ENCODE peak calls at places on chromosome 12, in eight cellular contexts. One of them, this sample, is unnamed.
A peak's percentile ranks its signal among the peaks of the same experiment; 100 is the strongest.

GRCh38 chr12:103930787-103931536 is 752 bp downstream of the HSP90B1 start:
- DNase-seq in pancreas: peak; percentile 45
- DNase-seq in brain microvascular endothelial cell: no peak
- DNase-seq in neural progenitor cell: peak; percentile 60
- DNase-seq in fibroblast of lung: peak; percentile 32
- DNase-seq in ovary: peak; percentile 77
- DNase-seq in lung: peak; percentile 33
- DNase-seq in IMR-90: peak; percentile 30
- DNase-seq in this sample: peak; percentile 54

GRCh38 chr12:96258451-96258933 is 64.3 kb downstream of the ELK3 start:
- DNase-seq in pancreas: peak; percentile 75
- DNase-seq in brain microvascular endothelial cell: peak; percentile 82
- DNase-seq in neural progenitor cell: peak; percentile 66
- DNase-seq in fibroblast of lung: peak; percentile 73
- DNase-seq in ovary: peak; percentile 67
- DNase-seq in lung: no peak
- DNase-seq in IMR-90: peak; percentile 53
- DNase-seq in this sample: no peak

GRCh38 chr12:77343291-77343690 is 277.9 kb upstream of the E2F7 start:
- DNase-seq in pancreas: no peak
- DNase-seq in brain microvascular endothelial cell: peak; percentile 37
- DNase-seq in neural progenitor cell: no peak
- DNase-seq in fibroblast of lung: peak; percentile 62
- DNase-seq in ovary: no peak
- DNase-seq in lung: no peak
- DNase-seq in IMR-90: peak; percentile 46
- DNase-seq in this sample: peak; percentile 25

GRCh38 chr12:131452444-131452860 is 258.4 kb upstream of the SFSWAP start:
- DNase-seq in pancreas: no peak
- DNase-seq in brain microvascular endothelial cell: no peak
- DNase-seq in neural progenitor cell: peak; percentile 54
- DNase-seq in fibroblast of lung: no peak
- DNase-seq in ovary: no peak
- DNase-seq in lung: no peak
- DNase-seq in IMR-90: no peak
- DNase-seq in this sample: peak; percentile 48

GRCh38 chr12:3554547-3555115 is 63.6 kb downstream of the PRMT8 start:
- DNase-seq in pancreas: no peak
- DNase-seq in brain microvascular endothelial cell: no peak
- DNase-seq in neural progenitor cell: no peak
- DNase-seq in fibroblast of lung: no peak
- DNase-seq in ovary: no peak
- DNase-seq in lung: no peak
- DNase-seq in IMR-90: no peak
- DNase-seq in this sample: no peak

GRCh38 chr12:54357802-54358619 is 6.3 kb downstream of the GPR84 start:
- DNase-seq in pancreas: no peak
- DNase-seq in brain microvascular endothelial cell: no peak
- DNase-seq in neural progenitor cell: peak; percentile 22
- DNase-seq in fibroblast of lung: peak; percentile 49
- DNase-seq in ovary: no peak
- DNase-seq in lung: no peak
- DNase-seq in IMR-90: no peak
- DNase-seq in this sample: no peak

GRCh38 chr12:58416211-58416610 is 474.8 kb downstream of the ATP23 start:
- DNase-seq in pancreas: no peak
- DNase-seq in brain microvascular endothelial cell: peak; percentile 81
- DNase-seq in neural progenitor cell: no peak
- DNase-seq in fibroblast of lung: peak; percentile 83
- DNase-seq in ovary: no peak
- DNase-seq in lung: no peak
- DNase-seq in IMR-90: peak; percentile 88
- DNase-seq in this sample: no peak

GRCh38 chr12:123757555-123757954 is 4.5 kb upstream of the DNAH10 start:
- DNase-seq in pancreas: no peak
- DNase-seq in brain microvascular endothelial cell: peak; percentile 66
- DNase-seq in neural progenitor cell: no peak
- DNase-seq in fibroblast of lung: peak; percentile 5
- DNase-seq in ovary: no peak
- DNase-seq in lung: no peak
- DNase-seq in IMR-90: peak; percentile 89
- DNase-seq in this sample: no peak

GRCh38 chr12:112447106-112447505 is 28.4 kb downstream of the PTPN11 start:
- DNase-seq in pancreas: no peak
- DNase-seq in brain microvascular endothelial cell: no peak
- DNase-seq in neural progenitor cell: no peak
- DNase-seq in fibroblast of lung: no peak
- DNase-seq in ovary: no peak
- DNase-seq in lung: no peak
- DNase-seq in IMR-90: no peak
- DNase-seq in this sample: no peak

GRCh38 chr12:110005319-110005973 is 6.2 kb downstream of the ANKRD13A start:
- DNase-seq in pancreas: no peak
- DNase-seq in brain microvascular endothelial cell: no peak
- DNase-seq in neural progenitor cell: no peak
- DNase-seq in fibroblast of lung: no peak
- DNase-seq in ovary: no peak
- DNase-seq in lung: no peak
- DNase-seq in IMR-90: no peak
- DNase-seq in this sample: no peak

GRCh38 chr12:110006115-110006514 is 6.9 kb downstream of the ANKRD13A start:
- DNase-seq in pancreas: no peak
- DNase-seq in brain microvascular endothelial cell: no peak
- DNase-seq in neural progenitor cell: no peak
- DNase-seq in fibroblast of lung: no peak
- DNase-seq in ovary: no peak
- DNase-seq in lung: no peak
- DNase-seq in IMR-90: no peak
- DNase-seq in this sample: no peak

GRCh38 chr12:110001596-110001995 is 2.4 kb downstream of the ANKRD13A start:
- DNase-seq in pancreas: no peak
- DNase-seq in brain microvascular endothelial cell: peak; percentile 31
- DNase-seq in neural progenitor cell: no peak
- DNase-seq in fibroblast of lung: peak; percentile 96
- DNase-seq in ovary: no peak
- DNase-seq in lung: no peak
- DNase-seq in IMR-90: peak; percentile 92
- DNase-seq in this sample: no peak

GRCh38 chr12:110002691-110003515 is 3.7 kb downstream of the ANKRD13A start:
- DNase-seq in pancreas: no peak
- DNase-seq in brain microvascular endothelial cell: no peak
- DNase-seq in neural progenitor cell: no peak
- DNase-seq in fibroblast of lung: peak; percentile 58
- DNase-seq in ovary: no peak
- DNase-seq in lung: peak; percentile 33
- DNase-seq in IMR-90: peak; percentile 52
- DNase-seq in this sample: no peak

GRCh38 chr12:110004598-110004997 is 5.4 kb downstream of the ANKRD13A start:
- DNase-seq in pancreas: no peak
- DNase-seq in brain microvascular endothelial cell: no peak
- DNase-seq in neural progenitor cell: no peak
- DNase-seq in fibroblast of lung: no peak
- DNase-seq in ovary: no peak
- DNase-seq in lung: no peak
- DNase-seq in IMR-90: no peak
- DNase-seq in this sample: no peak
- H3K4me3 ChIP-seq in pancreas: no peak overlapping the region
- H3K4me3 ChIP-seq in brain microvascular endothelial cell: no peak overlapping the region
- H3K4me3 ChIP-seq in neural progenitor cell: no peak overlapping the region
- H3K4me3 ChIP-seq in fibroblast of lung: no peak overlapping the region
- H3K4me3 ChIP-seq in ovary: no peak overlapping the region
- H3K4me3 ChIP-seq in lung: no peak overlapping the region
- H3K4me3 ChIP-seq in IMR-90: no peak overlapping the region
- H3K4me3 ChIP-seq in this sample: no peak overlapping the region

GRCh38 chr12:56127485-56127887 is 581 bp upstream of the ESYT1 start:
- DNase-seq in pancreas: no peak
- DNase-seq in brain microvascular endothelial cell: no peak
- DNase-seq in neural progenitor cell: no peak
- DNase-seq in fibroblast of lung: no peak
- DNase-seq in ovary: no peak
- DNase-seq in lung: no peak
- DNase-seq in IMR-90: no peak
- DNase-seq in this sample: no peak

GRCh38 chr12:56127888-56128668 is at the start of gene ESYT1:
- DNase-seq in pancreas: peak; percentile 98
- DNase-seq in brain microvascular endothelial cell: peak; percentile 99
- DNase-seq in neural progenitor cell: peak; percentile 100
- DNase-seq in fibroblast of lung: peak; percentile 100
- DNase-seq in ovary: peak; percentile 97
- DNase-seq in lung: peak; percentile 99
- DNase-seq in IMR-90: peak; percentile 100
- DNase-seq in this sample: peak; percentile 100

GRCh38 chr12:56129210-56129691 is 1.2 kb downstream of the ESYT1 start:
- DNase-seq in pancreas: peak; percentile 66
- DNase-seq in brain microvascular endothelial cell: no peak
- DNase-seq in neural progenitor cell: peak; percentile 81
- DNase-seq in fibroblast of lung: peak; percentile 51
- DNase-seq in ovary: peak; percentile 84
- DNase-seq in lung: peak; percentile 64
- DNase-seq in IMR-90: peak; percentile 36
- DNase-seq in this sample: peak; percentile 68

GRCh38 chr12:56128669-56129209 is 672 bp downstream of the ESYT1 start:
- DNase-seq in pancreas: no peak
- DNase-seq in brain microvascular endothelial cell: peak; percentile 20
- DNase-seq in neural progenitor cell: no peak
- DNase-seq in fibroblast of lung: peak; percentile 29
- DNase-seq in ovary: peak; percentile 67
- DNase-seq in lung: no peak
- DNase-seq in IMR-90: no peak
- DNase-seq in this sample: peak; percentile 15

GRCh38 chr12:56130876-56131275 is 2.8 kb downstream of the ESYT1 start:
- DNase-seq in pancreas: no peak
- DNase-seq in brain microvascular endothelial cell: no peak
- DNase-seq in neural progenitor cell: no peak
- DNase-seq in fibroblast of lung: no peak
- DNase-seq in ovary: no peak
- DNase-seq in lung: no peak
- DNase-seq in IMR-90: no peak
- DNase-seq in this sample: no peak
- H3K27ac ChIP-seq in pancreas: no peak overlapping the region
- H3K27ac ChIP-seq in brain microvascular endothelial cell: no peak overlapping the region
- H3K27ac ChIP-seq in neural progenitor cell: no peak overlapping the region
- H3K27ac ChIP-seq in fibroblast of lung: no peak overlapping the region
- H3K27ac ChIP-seq in ovary: no peak overlapping the region
- H3K27ac ChIP-seq in lung: no peak overlapping the region
- H3K27ac ChIP-seq in IMR-90: no peak overlapping the region
- H3K27ac ChIP-seq in this sample: no peak overlapping the region

GRCh38 chr12:125455556-125455955 is 390.3 kb downstream of the AACS start:
- DNase-seq in pancreas: no peak
- DNase-seq in brain microvascular endothelial cell: no peak
- DNase-seq in neural progenitor cell: peak; percentile 43
- DNase-seq in fibroblast of lung: no peak
- DNase-seq in ovary: no peak
- DNase-seq in lung: no peak
- DNase-seq in IMR-90: no peak
- DNase-seq in this sample: no peak
- TF ChIP-seq CTCF in pancreas: no peak
- TF ChIP-seq CTCF in brain microvascular endothelial cell: no peak
- TF ChIP-seq CTCF in neural progenitor cell: peak; percentile 56
- TF ChIP-seq CTCF in fibroblast of lung: no peak
- TF ChIP-seq CTCF in ovary: no peak
- TF ChIP-seq CTCF in lung: no peak
- TF ChIP-seq CTCF in IMR-90: no peak
- TF ChIP-seq CTCF in this sample: no peak

GRCh38 chr12:24462946-24463345 is 486.0 kb downstream of the BCAT1 start:
- DNase-seq in pancreas: no peak
- DNase-seq in brain microvascular endothelial cell: no peak
- DNase-seq in neural progenitor cell: no peak
- DNase-seq in fibroblast of lung: no peak
- DNase-seq in ovary: no peak
- DNase-seq in lung: no peak
- DNase-seq in IMR-90: no peak
- DNase-seq in this sample: no peak
- H3K4me3 ChIP-seq in pancreas: no peak overlapping the region
- H3K4me3 ChIP-seq in brain microvascular endothelial cell: no peak overlapping the region
- H3K4me3 ChIP-seq in neural progenitor cell: no peak overlapping the region
- H3K4me3 ChIP-seq in fibroblast of lung: no peak overlapping the region
- H3K4me3 ChIP-seq in ovary: no peak overlapping the region
- H3K4me3 ChIP-seq in lung: no peak overlapping the region
- H3K4me3 ChIP-seq in IMR-90: no peak overlapping the region
- H3K4me3 ChIP-seq in this sample: no peak overlapping the region

DNA sequence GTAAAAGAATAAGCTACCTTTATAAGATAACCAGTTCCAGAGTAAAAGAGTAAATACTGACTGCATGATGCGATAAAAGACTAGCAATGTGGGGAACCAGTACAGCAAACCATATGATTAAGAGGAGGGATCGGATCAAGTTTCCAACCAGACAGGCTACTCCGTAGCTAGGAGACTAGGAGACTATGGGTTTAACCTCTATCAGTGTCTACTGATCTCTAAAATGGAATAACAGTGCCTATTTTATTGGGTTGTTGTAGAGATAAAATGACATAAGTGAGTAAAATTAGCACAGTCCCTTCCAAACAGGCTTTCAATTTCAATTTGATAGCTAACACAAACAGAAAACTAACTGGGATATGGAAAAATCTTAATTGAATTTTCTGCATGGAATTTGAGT is 76.0 kb downstream of the PAWR start:
- DNase-seq in pancreas: no peak
- DNase-seq in brain microvascular endothelial cell: no peak
- DNase-seq in neural progenitor cell: no peak
- DNase-seq in fibroblast of lung: peak; percentile 31
- DNase-seq in ovary: no peak
- DNase-seq in lung: no peak
- DNase-seq in IMR-90: peak; percentile 42
- DNase-seq in this sample: no peak
- H3K27ac ChIP-seq in pancreas: no peak overlapping the region
- H3K27ac ChIP-seq in brain microvascular endothelial cell: no peak overlapping the region
- H3K27ac ChIP-seq in neural progenitor cell: no peak overlapping the region
- H3K27ac ChIP-seq in fibroblast of lung: no peak overlapping the region
- H3K27ac ChIP-seq in ovary: no peak overlapping the region
- H3K27ac ChIP-seq in lung: no peak overlapping the region
- H3K27ac ChIP-seq in IMR-90: no peak overlapping the region
- H3K27ac ChIP-seq in this sample: no peak overlapping the region

DNA sequence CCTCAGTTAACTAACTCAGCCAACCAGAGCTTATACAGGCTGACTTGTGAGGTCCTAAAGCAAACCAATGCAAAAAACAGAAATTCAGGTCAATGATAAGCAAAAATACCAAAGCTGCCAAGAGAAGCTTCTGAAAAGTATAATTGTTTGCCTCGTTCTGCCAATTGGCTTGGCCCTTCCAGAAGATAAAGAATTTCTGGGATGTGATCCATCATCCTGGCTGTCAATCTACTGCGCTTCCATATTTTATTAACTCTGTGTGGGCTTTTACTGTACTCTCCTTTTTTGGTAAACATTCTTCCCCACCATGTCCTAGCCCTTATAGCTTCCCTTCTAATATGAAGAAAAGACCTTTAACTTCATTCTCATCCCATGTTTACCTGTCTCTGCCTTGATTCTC is 387.9 kb downstream of the TMEM117 start:
- DNase-seq in pancreas: no peak
- DNase-seq in brain microvascular endothelial cell: no peak
- DNase-seq in neural progenitor cell: no peak
- DNase-seq in fibroblast of lung: no peak
- DNase-seq in ovary: no peak
- DNase-seq in lung: no peak
- DNase-seq in IMR-90: no peak
- DNase-seq in this sample: no peak
- TF ChIP-seq CTCF in pancreas: no peak
- TF ChIP-seq CTCF in brain microvascular endothelial cell: no peak
- TF ChIP-seq CTCF in neural progenitor cell: no peak
- TF ChIP-seq CTCF in fibroblast of lung: no peak
- TF ChIP-seq CTCF in ovary: no peak
- TF ChIP-seq CTCF in lung: no peak
- TF ChIP-seq CTCF in IMR-90: no peak
- TF ChIP-seq CTCF in this sample: no peak